ENCODE peak calls at places on chromosomes 12 and 14, in six cellular contexts. R is EL, P is DMS153, F is mucosa of gallbladder, E is HEK293T, A is skeletal muscle cell. D is an unnamed sample.

GRCh38 chr14:68363401-68363800 is 429.5 kb downstream of the ZFP36L1 start:
- DNase-seq in R (no peak), P (no peak), F (no peak), E (peak), A (no peak), D (no peak)

GRCh38 chr12:29228474-29229157 is 79.5 kb downstream of the FAR2 start:
- DNase-seq in R (no peak), P (no peak), F (no peak), E (no peak), A (no peak), D (no peak)

GRCh38 chr12:124734224-124734788 is 129.4 kb downstream of the SCARB1 start:
- DNase-seq in R (no peak), P (no peak), F (peak), E (peak), A (no peak), D (no peak)

GRCh38 chr12:132465269-132466190 is 24.4 kb upstream of the FBRSL1 start:
- DNase-seq in R (no peak), P (peak), F (no peak), E (no peak), A (no peak), D (no peak)

GRCh38 chr12:32331133-32331532 is 68.2 kb upstream of the FGD4 start:
- DNase-seq in R (peak), P (no peak), F (no peak), E (no peak), A (no peak), D (no peak)

GRCh38 chr12:123442774-123443173 is 6.3 kb upstream of the RILPL2 start:
- DNase-seq in R (no peak), P (no peak), F (no peak), E (no peak), A (no peak), D (no peak)

GRCh38 chr14:75334191-75335051 is 55.8 kb downstream of the FOS start:
- DNase-seq in R (no peak), P (no peak), F (peak), E (no peak), A (no peak), D (peak)

GRCh38 chr12:124388679-124389536 is 94.0 kb downstream of the RFLNA start:
- DNase-seq in R (peak), P (peak), F (peak), E (peak), A (peak), D (peak)

GRCh38 chr12:106123551-106123991 is 15.2 kb downstream of the NUAK1 start:
- DNase-seq in R (peak), P (no peak), F (no peak), E (no peak), A (peak), D (no peak)

GRCh38 chr14:72884386-72884785 is 9.5 kb downstream of the DPF3 start:
- DNase-seq in R (no peak), P (no peak), F (no peak), E (no peak), A (no peak), D (no peak)

GRCh38 chr14:65010211-65010931 is 23.7 kb downstream of the FNTB start:
- DNase-seq in R (no peak), P (no peak), F (no peak), E (no peak), A (no peak), D (no peak)

GRCh38 chr12:110546339-110546738 is 36.8 kb downstream of the PPTC7 start:
- DNase-seq in R (peak), P (no peak), F (no peak), E (no peak), A (peak), D (no peak)

GRCh38 chr12:1875608-1876007 is 42.8 kb downstream of the CACNA2D4 start:
- DNase-seq in R (no peak), P (no peak), F (no peak), E (no peak), A (no peak), D (no peak)

GRCh38 chr12:46377678-46378077 is 5.1 kb upstream of the SLC38A2 start:
- DNase-seq in R (no peak), P (no peak), F (no peak), E (no peak), A (no peak), D (no peak)

GRCh38 chr12:110688446-110689001 is 391 bp downstream of the HVCN1 start:
- DNase-seq in R (no peak), P (no peak), F (no peak), E (no peak), A (no peak), D (no peak)

GRCh38 chr12:96198970-96199369 is 4.8 kb downstream of the ELK3 start:
- DNase-seq in R (peak), P (no peak), F (no peak), E (no peak), A (peak), D (no peak)

GRCh38 chr14:73058923-73059311 is 583 bp downstream of the RBM25 start:
- DNase-seq in R (peak), P (no peak), F (peak), E (peak), A (peak), D (no peak)

GRCh38 chr12:78951746-78952532 is 87.4 kb downstream of the SYT1 start:
- DNase-seq in R (peak), P (peak), F (no peak), E (no peak), A (no peak), D (no peak)

GRCh38 chr12:42086021-42086420 is 58.7 kb downstream of the GXYLT1 start:
- DNase-seq in R (peak), P (no peak), F (no peak), E (no peak), A (peak), D (no peak)

GRCh38 chr12:14403711-14404164 is 38.3 kb downstream of the ATF7IP start:
- DNase-seq in R (peak), P (peak), F (peak), E (peak), A (peak), D (no peak)

GRCh38 chr14:26597136-26598080 is at the start of gene NOVA1:
- DNase-seq in R (no peak), P (peak), F (peak), E (peak), A (no peak), D (peak)

GRCh38 chr12:125983094-125983783 is 918.0 kb downstream of the AACS start:
- DNase-seq in R (no peak), P (peak), F (peak), E (peak), A (no peak), D (peak)

GRCh38 chr14:102445641-102446040 is 63.9 kb downstream of the ANKRD9 start:
- DNase-seq in R (no peak), P (no peak), F (no peak), E (no peak), A (no peak), D (no peak)

GRCh38 chr12:10070380-10070779 is 28.4 kb downstream of the CLEC1A start:
- DNase-seq in R (no peak), P (no peak), F (no peak), E (no peak), A (no peak), D (no peak)

GRCh38 chr12:22683131-22683530 is 58.2 kb downstream of the ETNK1 start:
- DNase-seq in R (no peak), P (no peak), F (no peak), E (no peak), A (no peak), D (no peak)

GRCh38 chr12:69872804-69873203 is 47.8 kb downstream of the MYRFL start:
- DNase-seq in R (no peak), P (no peak), F (no peak), E (no peak), A (no peak), D (no peak)

GRCh38 chr12:57625261-57626032 is 7.6 kb downstream of the B4GALNT1 start:
- DNase-seq in R (no peak), P (no peak), F (no peak), E (no peak), A (no peak), D (no peak)

GRCh38 chr14:101508196-101508947 is 52.9 kb upstream of the DIO3 start:
- DNase-seq in R (no peak), P (no peak), F (no peak), E (no peak), A (no peak), D (no peak)

GRCh38 chr14:90782892-90783291 is 33.3 kb downstream of the TTC7B start:
- DNase-seq in R (no peak), P (no peak), F (no peak), E (no peak), A (no peak), D (no peak)

GRCh38 chr12:66048843-66049537 is 81.6 kb downstream of the LLPH start:
- DNase-seq in R (peak), P (no peak), F (no peak), E (no peak), A (peak), D (no peak)

GRCh38 chr12:115626210-115626609 is 651.3 kb downstream of the MED13L start:
- DNase-seq in R (no peak), P (no peak), F (no peak), E (no peak), A (no peak), D (no peak)

GRCh38 chr12:121202407-121203355 is 7.2 kb upstream of the P2RX4 start:
- DNase-seq in R (peak), P (no peak), F (no peak), E (no peak), A (no peak), D (no peak)

GRCh38 chr12:109727746-109728726 is 14.4 kb downstream of the FAM222A start:
- DNase-seq in R (no peak), P (no peak), F (no peak), E (no peak), A (no peak), D (no peak)

GRCh38 chr14:93085916-93086315 is 29.8 kb downstream of the ITPK1 start:
- DNase-seq in R (peak), P (no peak), F (no peak), E (no peak), A (no peak), D (no peak)

GRCh38 chr12:66960704-66961690 is 282.1 kb upstream of the GRIP1 start:
- DNase-seq in R (no peak), P (no peak), F (no peak), E (no peak), A (no peak), D (no peak)

GRCh38 chr14:20956376-20956976 is 1.2 kb downstream of the RNASE2 start:
- DNase-seq in R (no peak), P (no peak), F (no peak), E (no peak), A (no peak), D (no peak)